ENCODE peak calls at places on chromosomes 2 and 18, in six cellular contexts. C is naive B cell; N is iris pigment epithelial cell; W is stimulated activated CD4-positive, alpha-beta T cell treated with anti-CD3 and anti-CD28 coated beads, Interleukin-2, amount 100 ng/mL, for 48 hours; O is transverse colon; B is RPMI7951. T is an unnamed sample.

GRCh38 chr18:35917043-35917442 is 55.4 kb upstream of the RMP24 start:
- DNase-seq in C (no peak), N (no peak), W (no peak), O (no peak), B (no peak), T (no peak)

GRCh38 chr2:20584045-20584636 is 66.8 kb downstream of the HS1BP3 start:
- DNase-seq in C (no peak), N (no peak), W (no peak), O (no peak), B (no peak), T (no peak)

GRCh38 chr18:31711365-31712035 is 27.1 kb upstream of the B4GALT6 start:
- DNase-seq in C (no peak), N (no peak), W (no peak), O (no peak), B (no peak), T (no peak)

GRCh38 chr2:102208774-102209173 is 22.0 kb downstream of the IL1RL2 start:
- DNase-seq in C (no peak), N (no peak), W (no peak), O (no peak), B (no peak), T (no peak)

GRCh38 chr2:62663443-62663842 is 42.1 kb upstream of the EHBP1 start:
- DNase-seq in C (no peak), N (peak; percentile 24), W (no peak), O (no peak), B (peak; percentile 75), T (no peak)

GRCh38 chr2:20067992-20068727 is 16.7 kb upstream of the LAPTM4A start:
- DNase-seq in C (no peak), N (peak; percentile 96), W (no peak), O (no peak), B (peak; percentile 88), T (peak; percentile 71)

GRCh38 chr2:151029406-151030157 is 232.1 kb downstream of the RBM43 start:
- DNase-seq in C (no peak), N (peak; percentile 86), W (no peak), O (no peak), B (peak; percentile 53), T (no peak)

GRCh38 chr2:3778841-3779505 is 75.6 kb downstream of the DCDC2C start:
- DNase-seq in C (no peak), N (no peak), W (no peak), O (no peak), B (no peak), T (no peak)

GRCh38 chr2:149606251-149606811 is 18.8 kb upstream of the MMADHC start:
- DNase-seq in C (no peak), N (peak; percentile 70), W (no peak), O (no peak), B (no peak), T (no peak)

GRCh38 chr18:56038258-56039030 is 450.5 kb upstream of the TCF4 start:
- DNase-seq in C (no peak), N (no peak), W (no peak), O (no peak), B (no peak), T (no peak)

GRCh38 chr2:80026040-80026729 is 278.4 kb downstream of the LRRTM1 start:
- DNase-seq in C (no peak), N (peak; percentile 24), W (no peak), O (no peak), B (no peak), T (no peak)

GRCh38 chr2:240240017-240240416 is 99.6 kb upstream of the OTOS start:
- DNase-seq in C (no peak), N (no peak), W (no peak), O (no peak), B (no peak), T (no peak)

GRCh38 chr2:28398101-28398834 is 5.6 kb downstream of the FOSL2 start:
- DNase-seq in C (no peak), N (peak; percentile 80), W (no peak), O (no peak), B (peak; percentile 73), T (peak; percentile 63)

GRCh38 chr18:54119524-54120019 is 104.9 kb downstream of the MBD2 start:
- DNase-seq in C (peak; percentile 19), N (peak; percentile 68), W (no peak), O (no peak), B (peak; percentile 52), T (peak; percentile 46)

GRCh38 chr18:46281185-46282176 is 177.3 kb downstream of the HAUS1 start:
- DNase-seq in C (peak; percentile 33), N (peak; percentile 80), W (peak; percentile 49), O (peak; percentile 44), B (peak; percentile 60), T (peak; percentile 81)

GRCh38 chr2:133993160-133993559 is 260.7 kb upstream of the MGAT5 start:
- DNase-seq in C (no peak), N (no peak), W (no peak), O (no peak), B (no peak), T (no peak)

GRCh38 chr2:240578110-240578450 is 8.5 kb upstream of the CAPN10 start:
- DNase-seq in C (no peak), N (no peak), W (no peak), O (no peak), B (no peak), T (no peak)